ENCODE peak calls at places on chromosomes 1 and 21, in eight cellular contexts. E is transverse colon, M is HCT116, V is PC-9, Q is psoas muscle, R is neural progenitor cell, U is tibial artery, I is breast epithelium. G is an unnamed sample. For H3K9me3, the result is how much of the 10 kb centered on the place peaks cover.

GRCh38 chr1:31591425-31592093 is 15.2 kb downstream of the TINAGL1 start:
- DNase-seq in E (no peak), M (no peak), V (peak), Q (no peak), R (no peak), U (no peak), I (no peak), G (no peak)

GRCh38 chr1:22132517-22133235 is 10.2 kb downstream of the WNT4 start:
- DNase-seq in E (no peak), M (no peak), V (no peak), Q (peak), R (no peak), U (no peak), I (no peak), G (no peak)

GRCh38 chr1:226686440-226687436 is 52.3 kb downstream of the ITPKB start:
- DNase-seq in E (no peak), M (no peak), V (no peak), Q (no peak), R (no peak), U (no peak), I (no peak), G (no peak)

GRCh38 chr1:11731719-11732283 is 4.1 kb upstream of the AGTRAP start:
- DNase-seq in E (peak), M (no peak), V (no peak), Q (peak), R (peak), U (peak), I (peak), G (no peak)

GRCh38 chr1:12013317-12013588 is 6.0 kb upstream of the MIIP start:
- DNase-seq in E (no peak), M (no peak), V (no peak), Q (no peak), R (no peak), U (no peak), I (no peak), G (no peak)

GRCh38 chr1:5333326-5333725 is 658.9 kb downstream of the NPHP4 start:
- DNase-seq in E (no peak), M (no peak), V (peak), Q (no peak), R (no peak), U (no peak), I (no peak), G (no peak)

GRCh38 chr1:12541274-12542137 is 76.5 kb downstream of the DHRS3 start:
- DNase-seq in E (peak), M (no peak), V (no peak), Q (peak), R (peak), U (peak), I (no peak), G (no peak)

GRCh38 chr1:203342192-203342940 is 8.6 kb downstream of the FMOD start:
- DNase-seq in E (peak), M (peak), V (no peak), Q (no peak), R (peak), U (peak), I (no peak), G (peak)

GRCh38 chr1:179744401-179745130 is 1.5 kb downstream of the FAM163A start:
- DNase-seq in E (no peak), M (no peak), V (no peak), Q (no peak), R (peak), U (no peak), I (no peak), G (no peak)

GRCh38 chr1:87386217-87386790 is 57.6 kb downstream of the LMO4 start:
- DNase-seq in E (no peak), M (no peak), V (no peak), Q (no peak), R (no peak), U (no peak), I (no peak), G (no peak)

GRCh38 chr1:221887091-221887746 is 145.3 kb upstream of the DUSP10 start:
- DNase-seq in E (peak), M (peak), V (peak), Q (peak), R (no peak), U (peak), I (peak), G (no peak)

GRCh38 chr21:16193758-16194606 is 464.2 kb downstream of the USP25 start:
- DNase-seq in E (peak), M (no peak), V (no peak), Q (peak), R (peak), U (peak), I (no peak), G (peak)

GRCh38 chr1:150619576-150620509 is 9.6 kb downstream of the ENSA start:
- DNase-seq in E (no peak), M (no peak), V (peak), Q (no peak), R (no peak), U (no peak), I (no peak), G (no peak)

GRCh38 chr21:46110499-46111192 is 12.7 kb downstream of the COL6A2 start:
- DNase-seq in E (peak), M (no peak), V (no peak), Q (peak), R (no peak), U (peak), I (peak), G (peak)

GRCh38 chr21:44648557-44649311 is 2.5 kb downstream of the KRTAP10-11 start:
- DNase-seq in E (no peak), M (no peak), V (no peak), Q (no peak), R (no peak), U (no peak), I (no peak), G (no peak)

GRCh38 chr21:42574234-42575027 is 60.8 kb downstream of the SLC37A1 start:
- DNase-seq in E (peak), M (no peak), V (no peak), Q (no peak), R (no peak), U (no peak), I (peak), G (peak)

GRCh38 chr1:212683357-212683722 is 16.3 kb downstream of the BATF3 start:
- DNase-seq in E (peak), M (no peak), V (no peak), Q (peak), R (no peak), U (peak), I (no peak), G (no peak)

GRCh38 chr1:55585402-55585792 is 370.2 kb upstream of the USP24 start:
- DNase-seq in E (no peak), M (no peak), V (no peak), Q (no peak), R (no peak), U (no peak), I (no peak), G (no peak)

GRCh38 chr1:183212870-183213269 is 26.8 kb downstream of the LAMC2 start:
- DNase-seq in E (no peak), M (no peak), V (no peak), Q (no peak), R (no peak), U (no peak), I (no peak), G (no peak)

GRCh38 chr1:77539510-77540142 is 142.8 kb downstream of the ZZZ3 start:
- DNase-seq in E (no peak), M (no peak), V (peak), Q (no peak), R (peak), U (no peak), I (no peak), G (no peak)

GRCh38 chr1:4728319-4729107 is 74.1 kb downstream of the AJAP1 start:
- DNase-seq in E (no peak), M (no peak), V (no peak), Q (no peak), R (no peak), U (no peak), I (no peak), G (no peak)

GRCh38 chr21:32256873-32257620 is 21.8 kb downstream of the MIS18A start:
- DNase-seq in E (peak), M (no peak), V (no peak), Q (peak), R (no peak), U (peak), I (no peak), G (no peak)

GRCh38 chr1:13893456-13893855 is 193.5 kb downstream of the PRDM2 start:
- DNase-seq in E (peak), M (no peak), V (no peak), Q (no peak), R (no peak), U (no peak), I (no peak), G (no peak)

GRCh38 chr1:17206196-17206595 is 1.3 kb downstream of the PADI1 start:
- DNase-seq in E (no peak), M (no peak), V (no peak), Q (peak), R (no peak), U (no peak), I (no peak), G (no peak)

GRCh38 chr1:59169703-59170102 is 127.2 kb upstream of the FGGY start:
- DNase-seq in E (no peak), M (no peak), V (no peak), Q (no peak), R (no peak), U (no peak), I (no peak), G (no peak)

GRCh38 chr1:164518692-164519332 is 40.2 kb upstream of the PBX1 start:
- DNase-seq in E (no peak), M (no peak), V (no peak), Q (no peak), R (no peak), U (no peak), I (no peak), G (no peak)

GRCh38 chr1:201918343-201918742 is 28.0 kb downstream of the LMOD1 start:
- DNase-seq in E (no peak), M (no peak), V (no peak), Q (peak), R (no peak), U (no peak), I (no peak), G (no peak)

DNA sequence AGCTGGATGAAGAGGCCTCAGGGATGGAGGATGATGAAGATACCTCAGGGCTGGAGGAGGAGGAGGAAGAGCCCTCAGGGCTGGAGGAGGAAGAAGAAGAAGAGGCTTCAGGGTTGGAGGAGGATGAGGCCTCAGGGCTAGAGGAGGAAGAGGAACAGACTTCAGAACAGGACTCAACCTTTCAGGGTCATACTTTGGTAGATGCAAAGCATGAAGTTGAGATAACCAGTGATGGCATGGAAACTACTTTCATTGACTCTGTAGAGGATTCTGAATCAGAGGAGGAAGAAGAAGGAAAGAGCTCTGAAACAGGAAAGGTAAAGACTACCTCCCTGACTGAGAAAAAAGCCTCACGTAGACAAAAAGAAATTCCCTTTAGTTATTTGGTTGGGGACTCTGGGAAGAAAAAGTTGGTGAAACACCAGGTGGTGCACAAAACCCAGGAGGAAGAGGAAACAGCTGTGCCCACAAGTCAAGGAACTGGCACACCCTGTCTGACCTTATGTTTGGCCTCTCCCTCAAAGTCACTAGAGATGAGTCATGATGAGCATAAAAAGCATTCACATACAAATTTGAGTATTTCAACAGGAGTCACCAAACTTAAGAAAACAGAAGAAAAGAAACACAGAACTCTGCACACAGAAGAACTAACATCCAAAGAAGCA is 15.4 kb downstream of the L1TD1 start:
- DNase-seq in E (no peak), M (no peak), V (peak), Q (no peak), R (no peak), U (no peak), I (no peak), G (no peak)
- H3K9me3 ChIP-seq in E (under half), M (under half), V (under half), Q (under half), R (under half), U (under half), I (under half), G (under half)

GRCh38 chr1:247054992-247055415 is 23.6 kb downstream of the ZNF670 start:
- DNase-seq in E (no peak), M (no peak), V (no peak), Q (no peak), R (no peak), U (no peak), I (no peak), G (no peak)
- H3K4me3 ChIP-seq in E (no peak), M (no peak), V (no peak), Q (no peak), R (no peak), U (no peak), I (no peak), G (no peak)

GRCh38 chr1:155872527-155872926 is 13.2 kb downstream of the SYT11 start:
- DNase-seq in E (no peak), M (no peak), V (no peak), Q (no peak), R (peak), U (no peak), I (no peak), G (no peak)
- TF ChIP-seq CTCF in E (no peak), M (no peak), V (no peak), Q (no peak), R (no peak), U (no peak), I (no peak), G (no peak)

GRCh38 chr21:21151231-21151630 is 153.0 kb downstream of the NCAM2 start:
- DNase-seq in E (no peak), M (no peak), V (no peak), Q (no peak), R (no peak), U (no peak), I (no peak), G (no peak)
- H3K9me3 ChIP-seq in E (under half), M (under half), V (under half), Q (under half), R (under half), U (under half), I (under half), G (under half)

GRCh38 chr1:3688356-3688755 is 36.0 kb downstream of the TP73 start:
- DNase-seq in E (no peak), M (no peak), V (no peak), Q (no peak), R (peak), U (no peak), I (no peak), G (no peak)
- H3K4me3 ChIP-seq in E (no peak), M (no peak), V (no peak), Q (no peak), R (no peak), U (no peak), I (no peak), G (no peak)